ENCODE peak calls at places on chromosomes 1 and 21, in five cellular contexts. One of them, this sample, is unnamed.

GRCh38 chr1:112961072-112961471 is 5.1 kb upstream of the SLC16A1 start:
- DNase-seq in NCI-H460: no peak
- DNase-seq in left colon: no peak
- DNase-seq in DMS53: no peak
- DNase-seq in tibial nerve: no peak
- DNase-seq in this sample: no peak

GRCh38 chr1:40820911-40821693 is 37.5 kb downstream of the KCNQ4 start:
- DNase-seq in NCI-H460: no peak
- DNase-seq in left colon: no peak
- DNase-seq in DMS53: no peak
- DNase-seq in tibial nerve: no peak
- DNase-seq in this sample: no peak

GRCh38 chr1:226863446-226863845 is 7.0 kb upstream of the PSEN2 start:
- DNase-seq in NCI-H460: no peak
- DNase-seq in left colon: no peak
- DNase-seq in DMS53: no peak
- DNase-seq in tibial nerve: no peak
- DNase-seq in this sample: peak

GRCh38 chr1:20477355-20478071 is 8.5 kb downstream of the CAMK2N1 start:
- DNase-seq in NCI-H460: no peak
- DNase-seq in left colon: no peak
- DNase-seq in DMS53: no peak
- DNase-seq in tibial nerve: no peak
- DNase-seq in this sample: no peak

GRCh38 chr1:53553734-53554509 is 94.7 kb downstream of the DMRTB1 start:
- DNase-seq in NCI-H460: no peak
- DNase-seq in left colon: peak
- DNase-seq in DMS53: no peak
- DNase-seq in tibial nerve: no peak
- DNase-seq in this sample: no peak

GRCh38 chr1:5920201-5920600 is 72.0 kb downstream of the NPHP4 start:
- DNase-seq in NCI-H460: no peak
- DNase-seq in left colon: no peak
- DNase-seq in DMS53: no peak
- DNase-seq in tibial nerve: no peak
- DNase-seq in this sample: no peak

GRCh38 chr1:42439940-42440339 is 15.9 kb downstream of the ZMYND12 start:
- DNase-seq in NCI-H460: no peak
- DNase-seq in left colon: no peak
- DNase-seq in DMS53: peak
- DNase-seq in tibial nerve: no peak
- DNase-seq in this sample: peak

GRCh38 chr1:87684194-87684593 is 355.5 kb downstream of the LMO4 start:
- DNase-seq in NCI-H460: no peak
- DNase-seq in left colon: no peak
- DNase-seq in DMS53: peak
- DNase-seq in tibial nerve: no peak
- DNase-seq in this sample: no peak

GRCh38 chr1:211113566-211113965 is 20.4 kb downstream of the KCNH1 start:
- DNase-seq in NCI-H460: no peak
- DNase-seq in left colon: no peak
- DNase-seq in DMS53: no peak
- DNase-seq in tibial nerve: no peak
- DNase-seq in this sample: no peak

GRCh38 chr1:37561794-37562132 is 5.0 kb downstream of the DNALI1 start:
- DNase-seq in NCI-H460: peak
- DNase-seq in left colon: no peak
- DNase-seq in DMS53: peak
- DNase-seq in tibial nerve: peak
- DNase-seq in this sample: peak

GRCh38 chr1:243354511-243355153 is 98.8 kb downstream of the SDCCAG8 start:
- DNase-seq in NCI-H460: no peak
- DNase-seq in left colon: no peak
- DNase-seq in DMS53: no peak
- DNase-seq in tibial nerve: no peak
- DNase-seq in this sample: peak

GRCh38 chr1:55720243-55720642 is 505.1 kb upstream of the USP24 start:
- DNase-seq in NCI-H460: no peak
- DNase-seq in left colon: peak
- DNase-seq in DMS53: no peak
- DNase-seq in tibial nerve: no peak
- DNase-seq in this sample: peak

GRCh38 chr1:228109073-228109961 is at the start of gene MRPL55:
- DNase-seq in NCI-H460: peak
- DNase-seq in left colon: peak
- DNase-seq in DMS53: peak
- DNase-seq in tibial nerve: peak
- DNase-seq in this sample: peak

GRCh38 chr1:24254783-24255182 is 64.4 kb upstream of the GRHL3 start:
- DNase-seq in NCI-H460: no peak
- DNase-seq in left colon: no peak
- DNase-seq in DMS53: peak
- DNase-seq in tibial nerve: no peak
- DNase-seq in this sample: no peak

GRCh38 chr1:44721521-44722361 is 9.2 kb downstream of the RNU5D-1 start:
- DNase-seq in NCI-H460: peak
- DNase-seq in left colon: no peak
- DNase-seq in DMS53: peak
- DNase-seq in tibial nerve: no peak
- DNase-seq in this sample: peak

GRCh38 chr1:35470964-35471613 is 86.1 kb downstream of the KIAA0319L start:
- DNase-seq in NCI-H460: no peak
- DNase-seq in left colon: no peak
- DNase-seq in DMS53: no peak
- DNase-seq in tibial nerve: no peak
- DNase-seq in this sample: no peak

GRCh38 chr1:93322349-93322748 is 23.4 kb upstream of the DR1 start:
- DNase-seq in NCI-H460: no peak
- DNase-seq in left colon: no peak
- DNase-seq in DMS53: peak
- DNase-seq in tibial nerve: no peak
- DNase-seq in this sample: no peak

GRCh38 chr1:97849350-97850339 is 71.2 kb downstream of the DPYD start:
- DNase-seq in NCI-H460: peak
- DNase-seq in left colon: no peak
- DNase-seq in DMS53: peak
- DNase-seq in tibial nerve: no peak
- DNase-seq in this sample: peak

GRCh38 chr1:78814176-78814575 is 164.5 kb downstream of the IFI44 start:
- DNase-seq in NCI-H460: no peak
- DNase-seq in left colon: no peak
- DNase-seq in DMS53: no peak
- DNase-seq in tibial nerve: no peak
- DNase-seq in this sample: no peak

GRCh38 chr1:2606806-2607680 is 20.5 kb downstream of the PRXL2B start:
- DNase-seq in NCI-H460: no peak
- DNase-seq in left colon: peak
- DNase-seq in DMS53: no peak
- DNase-seq in tibial nerve: no peak
- DNase-seq in this sample: no peak

GRCh38 chr1:46682064-46682463 is 10.4 kb downstream of the TEX38 start:
- DNase-seq in NCI-H460: no peak
- DNase-seq in left colon: no peak
- DNase-seq in DMS53: peak
- DNase-seq in tibial nerve: no peak
- DNase-seq in this sample: no peak

GRCh38 chr1:229425564-229426159 is 8.2 kb downstream of the ACTA1 start:
- DNase-seq in NCI-H460: no peak
- DNase-seq in left colon: no peak
- DNase-seq in DMS53: no peak
- DNase-seq in tibial nerve: no peak
- DNase-seq in this sample: no peak

GRCh38 chr1:185636848-185637247 is 97.3 kb upstream of the HMCN1 start:
- DNase-seq in NCI-H460: no peak
- DNase-seq in left colon: no peak
- DNase-seq in DMS53: no peak
- DNase-seq in tibial nerve: no peak
- DNase-seq in this sample: no peak

GRCh38 chr1:219324629-219325367 is 151.1 kb downstream of the LYPLAL1 start:
- DNase-seq in NCI-H460: peak
- DNase-seq in left colon: no peak
- DNase-seq in DMS53: peak
- DNase-seq in tibial nerve: no peak
- DNase-seq in this sample: peak

GRCh38 chr21:14773777-14774345 is 227.7 kb upstream of the SAMSN1 start:
- DNase-seq in NCI-H460: peak
- DNase-seq in left colon: peak
- DNase-seq in DMS53: peak
- DNase-seq in tibial nerve: peak
- DNase-seq in this sample: no peak

GRCh38 chr1:25664357-25664796 is 47.8 kb downstream of the MAN1C1 start:
- DNase-seq in NCI-H460: no peak
- DNase-seq in left colon: no peak
- DNase-seq in DMS53: no peak
- DNase-seq in tibial nerve: no peak
- DNase-seq in this sample: no peak

GRCh38 chr1:32743380-32744062 is 41.0 kb upstream of the SYNC start:
- DNase-seq in NCI-H460: no peak
- DNase-seq in left colon: peak
- DNase-seq in DMS53: no peak
- DNase-seq in tibial nerve: no peak
- DNase-seq in this sample: no peak

GRCh38 chr1:42680921-42681683 is 1.1 kb upstream of the YBX1 start:
- DNase-seq in NCI-H460: no peak
- DNase-seq in left colon: no peak
- DNase-seq in DMS53: peak
- DNase-seq in tibial nerve: no peak
- DNase-seq in this sample: peak

GRCh38 chr21:41725421-41726021 is 41.3 kb downstream of the RIPK4 start:
- DNase-seq in NCI-H460: no peak
- DNase-seq in left colon: no peak
- DNase-seq in DMS53: no peak
- DNase-seq in tibial nerve: no peak
- DNase-seq in this sample: no peak

GRCh38 chr1:160874935-160875334 is 10.0 kb downstream of the ITLN1 start:
- DNase-seq in NCI-H460: no peak
- DNase-seq in left colon: no peak
- DNase-seq in DMS53: peak
- DNase-seq in tibial nerve: no peak
- DNase-seq in this sample: no peak

GRCh38 chr1:200258447-200259375 is 151.1 kb downstream of the ZNF281 start:
- DNase-seq in NCI-H460: peak
- DNase-seq in left colon: no peak
- DNase-seq in DMS53: peak
- DNase-seq in tibial nerve: no peak
- DNase-seq in this sample: peak

GRCh38 chr1:3651011-3651938 is 1.0 kb upstream of the TP73 start:
- DNase-seq in NCI-H460: no peak
- DNase-seq in left colon: peak
- DNase-seq in DMS53: peak
- DNase-seq in tibial nerve: no peak
- DNase-seq in this sample: no peak

GRCh38 chr1:154616659-154617345 is 8.8 kb upstream of the ADAR start:
- DNase-seq in NCI-H460: no peak
- DNase-seq in left colon: no peak
- DNase-seq in DMS53: no peak
- DNase-seq in tibial nerve: no peak
- DNase-seq in this sample: no peak

GRCh38 chr1:229406798-229407197 is 27.1 kb downstream of the ACTA1 start:
- DNase-seq in NCI-H460: no peak
- DNase-seq in left colon: no peak
- DNase-seq in DMS53: no peak
- DNase-seq in tibial nerve: no peak
- DNase-seq in this sample: no peak

GRCh38 chr1:228285661-228286504 is 78.0 kb downstream of the OBSCN start:
- DNase-seq in NCI-H460: no peak
- DNase-seq in left colon: peak
- DNase-seq in DMS53: no peak
- DNase-seq in tibial nerve: no peak
- DNase-seq in this sample: no peak